ENCODE peak calls at places on chromosomes 16 and 17, in seven cellular contexts. One of them, this sample, is unnamed.

GRCh38 chr17:29855686-29856085 is 74.3 kb downstream of the SSH2 start:
- DNase-seq in right cardiac atrium: no peak
- DNase-seq in left ventricle myocardium inferior: no peak
- DNase-seq in heart left ventricle: no peak
- DNase-seq in dorsolateral prefrontal cortex: no peak
- DNase-seq in uterus: no peak
- DNase-seq in brain microvascular endothelial cell: peak; percentile 39
- DNase-seq in this sample: no peak

GRCh38 chr16:621526-622105 is 9.2 kb upstream of the WFIKKN1 start:
- DNase-seq in right cardiac atrium: no peak
- DNase-seq in left ventricle myocardium inferior: no peak
- DNase-seq in heart left ventricle: no peak
- DNase-seq in dorsolateral prefrontal cortex: no peak
- DNase-seq in uterus: peak; percentile 27
- DNase-seq in brain microvascular endothelial cell: no peak
- DNase-seq in this sample: no peak

GRCh38 chr16:79331064-79331463 is 269.5 kb downstream of the MAF start:
- DNase-seq in right cardiac atrium: no peak
- DNase-seq in left ventricle myocardium inferior: no peak
- DNase-seq in heart left ventricle: no peak
- DNase-seq in dorsolateral prefrontal cortex: no peak
- DNase-seq in uterus: no peak
- DNase-seq in brain microvascular endothelial cell: no peak
- DNase-seq in this sample: no peak

GRCh38 chr17:48627625-48628510 is 1.7 kb upstream of the HOXB9 start:
- DNase-seq in right cardiac atrium: no peak
- DNase-seq in left ventricle myocardium inferior: no peak
- DNase-seq in heart left ventricle: no peak
- DNase-seq in dorsolateral prefrontal cortex: no peak
- DNase-seq in uterus: no peak
- DNase-seq in brain microvascular endothelial cell: no peak
- DNase-seq in this sample: no peak

GRCh38 chr17:39730095-39730921 is at the start of gene MIEN1:
- DNase-seq in right cardiac atrium: peak; percentile 91
- DNase-seq in left ventricle myocardium inferior: peak; percentile 92
- DNase-seq in heart left ventricle: peak; percentile 98
- DNase-seq in dorsolateral prefrontal cortex: peak; percentile 94
- DNase-seq in uterus: peak; percentile 91
- DNase-seq in brain microvascular endothelial cell: peak; percentile 68
- DNase-seq in this sample: peak; percentile 85

GRCh38 chr16:2009791-2010510 is at the start of gene ZNF598:
- DNase-seq in right cardiac atrium: peak; percentile 87
- DNase-seq in left ventricle myocardium inferior: peak; percentile 85
- DNase-seq in heart left ventricle: peak; percentile 91
- DNase-seq in dorsolateral prefrontal cortex: peak; percentile 80
- DNase-seq in uterus: peak; percentile 83
- DNase-seq in brain microvascular endothelial cell: peak; percentile 51
- DNase-seq in this sample: peak; percentile 79

GRCh38 chr17:13725286-13725990 is 123.7 kb upstream of the HS3ST3A1 start:
- DNase-seq in right cardiac atrium: no peak
- DNase-seq in left ventricle myocardium inferior: no peak
- DNase-seq in heart left ventricle: no peak
- DNase-seq in dorsolateral prefrontal cortex: no peak
- DNase-seq in uterus: no peak
- DNase-seq in brain microvascular endothelial cell: peak; percentile 13
- DNase-seq in this sample: no peak

GRCh38 chr17:50511058-50511457 is 2.8 kb downstream of the MYCBPAP start:
- DNase-seq in right cardiac atrium: no peak
- DNase-seq in left ventricle myocardium inferior: no peak
- DNase-seq in heart left ventricle: no peak
- DNase-seq in dorsolateral prefrontal cortex: no peak
- DNase-seq in uterus: no peak
- DNase-seq in brain microvascular endothelial cell: no peak
- DNase-seq in this sample: peak; percentile 71

GRCh38 chr17:50107790-50108414 is 12.8 kb downstream of the PDK2 start:
- DNase-seq in right cardiac atrium: no peak
- DNase-seq in left ventricle myocardium inferior: no peak
- DNase-seq in heart left ventricle: peak; percentile 32
- DNase-seq in dorsolateral prefrontal cortex: no peak
- DNase-seq in uterus: no peak
- DNase-seq in brain microvascular endothelial cell: no peak
- DNase-seq in this sample: peak; percentile 52

GRCh38 chr17:8503368-8503767 is 67.7 kb downstream of the NDEL1 start:
- DNase-seq in right cardiac atrium: peak; percentile 66
- DNase-seq in left ventricle myocardium inferior: peak; percentile 37
- DNase-seq in heart left ventricle: no peak
- DNase-seq in dorsolateral prefrontal cortex: no peak
- DNase-seq in uterus: no peak
- DNase-seq in brain microvascular endothelial cell: no peak
- DNase-seq in this sample: no peak

GRCh38 chr16:81715358-81716196 is 63.5 kb upstream of the PLCG2 start:
- DNase-seq in right cardiac atrium: no peak
- DNase-seq in left ventricle myocardium inferior: no peak
- DNase-seq in heart left ventricle: no peak
- DNase-seq in dorsolateral prefrontal cortex: no peak
- DNase-seq in uterus: no peak
- DNase-seq in brain microvascular endothelial cell: no peak
- DNase-seq in this sample: no peak

GRCh38 chr17:59378621-59379194 is 47.3 kb downstream of the YPEL2 start:
- DNase-seq in right cardiac atrium: no peak
- DNase-seq in left ventricle myocardium inferior: no peak
- DNase-seq in heart left ventricle: no peak
- DNase-seq in dorsolateral prefrontal cortex: no peak
- DNase-seq in uterus: peak; percentile 30
- DNase-seq in brain microvascular endothelial cell: peak; percentile 89
- DNase-seq in this sample: no peak

GRCh38 chr17:31509805-31510177 is 118.3 kb downstream of the RAB11FIP4 start:
- DNase-seq in right cardiac atrium: no peak
- DNase-seq in left ventricle myocardium inferior: no peak
- DNase-seq in heart left ventricle: no peak
- DNase-seq in dorsolateral prefrontal cortex: no peak
- DNase-seq in uterus: no peak
- DNase-seq in brain microvascular endothelial cell: no peak
- DNase-seq in this sample: no peak

GRCh38 chr16:2743007-2743810 is 9.2 kb upstream of the SRRM2 start:
- DNase-seq in right cardiac atrium: no peak
- DNase-seq in left ventricle myocardium inferior: no peak
- DNase-seq in heart left ventricle: no peak
- DNase-seq in dorsolateral prefrontal cortex: no peak
- DNase-seq in uterus: no peak
- DNase-seq in brain microvascular endothelial cell: no peak
- DNase-seq in this sample: no peak

GRCh38 chr17:27471321-27472269 is 15.3 kb downstream of the KSR1 start:
- DNase-seq in right cardiac atrium: no peak
- DNase-seq in left ventricle myocardium inferior: no peak
- DNase-seq in heart left ventricle: no peak
- DNase-seq in dorsolateral prefrontal cortex: peak; percentile 40
- DNase-seq in uterus: no peak
- DNase-seq in brain microvascular endothelial cell: peak; percentile 33
- DNase-seq in this sample: no peak

GRCh38 chr17:48505788-48506187 is 25.0 kb downstream of the HOXB1 start:
- DNase-seq in right cardiac atrium: no peak
- DNase-seq in left ventricle myocardium inferior: no peak
- DNase-seq in heart left ventricle: no peak
- DNase-seq in dorsolateral prefrontal cortex: no peak
- DNase-seq in uterus: no peak
- DNase-seq in brain microvascular endothelial cell: peak; percentile 70
- DNase-seq in this sample: peak; percentile 49

GRCh38 chr17:72587156-72587555 is 466.3 kb downstream of the SOX9 start:
- DNase-seq in right cardiac atrium: no peak
- DNase-seq in left ventricle myocardium inferior: no peak
- DNase-seq in heart left ventricle: no peak
- DNase-seq in dorsolateral prefrontal cortex: no peak
- DNase-seq in uterus: no peak
- DNase-seq in brain microvascular endothelial cell: peak; percentile 40
- DNase-seq in this sample: no peak

GRCh38 chr17:56108811-56109284 is 44.4 kb upstream of the ANKFN1 start:
- DNase-seq in right cardiac atrium: no peak
- DNase-seq in left ventricle myocardium inferior: no peak
- DNase-seq in heart left ventricle: no peak
- DNase-seq in dorsolateral prefrontal cortex: no peak
- DNase-seq in uterus: no peak
- DNase-seq in brain microvascular endothelial cell: no peak
- DNase-seq in this sample: no peak

GRCh38 chr17:1904273-1905052 is 74.7 kb downstream of the RPA1 start:
- DNase-seq in right cardiac atrium: no peak
- DNase-seq in left ventricle myocardium inferior: no peak
- DNase-seq in heart left ventricle: no peak
- DNase-seq in dorsolateral prefrontal cortex: no peak
- DNase-seq in uterus: no peak
- DNase-seq in brain microvascular endothelial cell: no peak
- DNase-seq in this sample: no peak

GRCh38 chr17:7204828-7205461 is 14.7 kb downstream of the DLG4 start:
- DNase-seq in right cardiac atrium: peak; percentile 93
- DNase-seq in left ventricle myocardium inferior: peak; percentile 89
- DNase-seq in heart left ventricle: peak; percentile 89
- DNase-seq in dorsolateral prefrontal cortex: peak; percentile 79
- DNase-seq in uterus: peak; percentile 92
- DNase-seq in brain microvascular endothelial cell: peak; percentile 79
- DNase-seq in this sample: peak; percentile 71
- H3K27ac ChIP-seq in right cardiac atrium: peak overlapping the region; percentile 1
- H3K27ac ChIP-seq in left ventricle myocardium inferior: peak overlapping the region; percentile 72
- H3K27ac ChIP-seq in heart left ventricle: peak overlapping the region; percentile 62
- H3K27ac ChIP-seq in dorsolateral prefrontal cortex: peak overlapping the region; percentile 78
- H3K27ac ChIP-seq in uterus: peak overlapping the region; percentile 80
- H3K27ac ChIP-seq in brain microvascular endothelial cell: peak overlapping the region; percentile 22
- H3K27ac ChIP-seq in this sample: no peak overlapping the region

GRCh38 chr17:74217036-74217725 is 3.8 kb downstream of the TTYH2 start:
- DNase-seq in right cardiac atrium: no peak
- DNase-seq in left ventricle myocardium inferior: no peak
- DNase-seq in heart left ventricle: no peak
- DNase-seq in dorsolateral prefrontal cortex: no peak
- DNase-seq in uterus: no peak
- DNase-seq in brain microvascular endothelial cell: no peak
- DNase-seq in this sample: no peak
- H3K27ac ChIP-seq in right cardiac atrium: no peak overlapping the region
- H3K27ac ChIP-seq in left ventricle myocardium inferior: peak overlapping the region; percentile 93
- H3K27ac ChIP-seq in heart left ventricle: no peak overlapping the region
- H3K27ac ChIP-seq in dorsolateral prefrontal cortex: peak overlapping the region; percentile 88
- H3K27ac ChIP-seq in uterus: no peak overlapping the region
- H3K27ac ChIP-seq in brain microvascular endothelial cell: no peak overlapping the region
- H3K27ac ChIP-seq in this sample: no peak overlapping the region

DNA sequence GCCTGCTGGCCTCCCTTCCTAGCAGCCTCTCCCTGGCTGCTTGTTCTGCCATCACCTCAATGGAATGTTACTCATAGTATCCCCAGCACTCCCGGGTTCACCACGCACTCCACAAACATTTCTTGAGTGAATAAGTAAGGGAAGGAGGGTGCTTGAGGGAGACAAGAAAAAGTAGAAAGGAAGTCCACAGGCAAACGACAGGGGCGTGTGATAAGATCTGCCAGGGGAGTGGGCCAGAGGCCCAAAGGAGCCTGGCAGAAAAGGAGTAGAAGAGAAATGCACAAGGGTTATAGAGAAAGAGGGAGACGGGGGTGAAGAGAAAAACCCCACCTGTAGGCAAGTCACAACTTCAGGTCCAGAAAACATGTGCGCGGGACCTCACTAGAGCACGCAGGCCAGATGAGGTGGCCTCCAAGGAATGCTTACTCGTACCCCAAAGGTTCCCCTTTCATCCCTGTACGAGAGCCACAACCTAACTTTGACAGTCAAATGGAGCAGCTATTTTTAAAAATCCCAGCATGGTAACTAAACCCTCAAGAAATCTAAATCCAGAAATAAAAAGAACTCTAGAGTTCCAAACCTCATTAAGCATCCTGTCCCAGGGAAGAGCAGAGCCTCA is 6.6 kb downstream of the ZDHHC7 start:
- DNase-seq in right cardiac atrium: no peak
- DNase-seq in left ventricle myocardium inferior: no peak
- DNase-seq in heart left ventricle: no peak
- DNase-seq in dorsolateral prefrontal cortex: no peak
- DNase-seq in uterus: peak; percentile 53
- DNase-seq in brain microvascular endothelial cell: peak; percentile 84
- DNase-seq in this sample: no peak
- H3K27ac ChIP-seq in right cardiac atrium: peak overlapping the region; percentile 48
- H3K27ac ChIP-seq in left ventricle myocardium inferior: peak overlapping the region; percentile 67
- H3K27ac ChIP-seq in heart left ventricle: peak overlapping the region; percentile 90
- H3K27ac ChIP-seq in dorsolateral prefrontal cortex: peak overlapping the region; percentile 36
- H3K27ac ChIP-seq in uterus: peak overlapping the region; percentile 83
- H3K27ac ChIP-seq in brain microvascular endothelial cell: peak overlapping the region; percentile 86
- H3K27ac ChIP-seq in this sample: no peak overlapping the region

GRCh38 chr16:57185945-57186629 is at the start of the genes PSME3IP1 and RSPRY1:
- DNase-seq in right cardiac atrium: peak; percentile 97
- DNase-seq in left ventricle myocardium inferior: peak; percentile 96
- DNase-seq in heart left ventricle: peak; percentile 97
- DNase-seq in dorsolateral prefrontal cortex: peak; percentile 99
- DNase-seq in uterus: peak; percentile 98
- DNase-seq in brain microvascular endothelial cell: peak; percentile 99
- DNase-seq in this sample: peak; percentile 99
- H3K27ac ChIP-seq in right cardiac atrium: peak within 1 kb of the TSS; percentile 94
- H3K27ac ChIP-seq in left ventricle myocardium inferior: peak within 1 kb of the TSS; percentile 95
- H3K27ac ChIP-seq in heart left ventricle: peak within 1 kb of the TSS; percentile 96
- H3K27ac ChIP-seq in dorsolateral prefrontal cortex: peak within 1 kb of the TSS; percentile 96
- H3K27ac ChIP-seq in uterus: peak within 1 kb of the TSS; percentile 95
- H3K27ac ChIP-seq in brain microvascular endothelial cell: peak within 1 kb of the TSS; percentile 87
- H3K27ac ChIP-seq in this sample: peak within 1 kb of the TSS; percentile 98

GRCh38 chr17:74452027-74452840 is 14.2 kb upstream of the CD300A start:
- DNase-seq in right cardiac atrium: no peak
- DNase-seq in left ventricle myocardium inferior: no peak
- DNase-seq in heart left ventricle: peak; percentile 47
- DNase-seq in dorsolateral prefrontal cortex: no peak
- DNase-seq in uterus: no peak
- DNase-seq in brain microvascular endothelial cell: no peak
- DNase-seq in this sample: peak; percentile 59
- H3K27ac ChIP-seq in right cardiac atrium: peak overlapping the region; percentile 24
- H3K27ac ChIP-seq in left ventricle myocardium inferior: peak overlapping the region; percentile 98
- H3K27ac ChIP-seq in heart left ventricle: no peak overlapping the region
- H3K27ac ChIP-seq in dorsolateral prefrontal cortex: peak overlapping the region; percentile 86
- H3K27ac ChIP-seq in uterus: peak overlapping the region; percentile 81
- H3K27ac ChIP-seq in brain microvascular endothelial cell: no peak overlapping the region
- H3K27ac ChIP-seq in this sample: no peak overlapping the region